ENCODE peak calls at places on chromosome 2, in seven cellular contexts. One of them, this sample, is unnamed.

GRCh38 chr2:237707859-237708398 is 80.5 kb downstream of the LRRFIP1 start:
- DNase-seq in omental fat pad: no peak
- DNase-seq in smooth muscle cell of the brain vasculature: no peak
- DNase-seq in AG09309: no peak
- DNase-seq in NCI-H1092 treated with DMSO at 0.1 percent for 48 hours: no peak
- DNase-seq in EL: no peak
- DNase-seq in NCI-H82: no peak
- DNase-seq in this sample: no peak

GRCh38 chr2:151297882-151298281 is 8.4 kb upstream of the NMI start:
- DNase-seq in NCI-H82: no peak
- DNase-seq in omental fat pad: no peak
- DNase-seq in EL: no peak
- DNase-seq in AG09309: no peak
- DNase-seq in NCI-H1092 treated with DMSO at 0.1 percent for 48 hours: no peak
- DNase-seq in smooth muscle cell of the brain vasculature: no peak
- DNase-seq in this sample: no peak

GRCh38 chr2:84492571-84492970 is 23.7 kb upstream of the DNAH6 start:
- DNase-seq in NCI-H1092 treated with DMSO at 0.1 percent for 48 hours: no peak
- DNase-seq in smooth muscle cell of the brain vasculature: no peak
- DNase-seq in omental fat pad: no peak
- DNase-seq in AG09309: no peak
- DNase-seq in EL: peak
- DNase-seq in NCI-H82: no peak
- DNase-seq in this sample: no peak

GRCh38 chr2:132757002-132757598 is 87.1 kb upstream of the LYPD1 start:
- DNase-seq in EL: no peak
- DNase-seq in omental fat pad: no peak
- DNase-seq in AG09309: no peak
- DNase-seq in smooth muscle cell of the brain vasculature: no peak
- DNase-seq in NCI-H82: no peak
- DNase-seq in NCI-H1092 treated with DMSO at 0.1 percent for 48 hours: no peak
- DNase-seq in this sample: no peak

GRCh38 chr2:203808041-203808750 is 59.4 kb upstream of the CTLA4 start:
- DNase-seq in EL: peak
- DNase-seq in smooth muscle cell of the brain vasculature: peak
- DNase-seq in NCI-H82: no peak
- DNase-seq in NCI-H1092 treated with DMSO at 0.1 percent for 48 hours: no peak
- DNase-seq in AG09309: peak
- DNase-seq in omental fat pad: no peak
- DNase-seq in this sample: no peak

GRCh38 chr2:101949304-101949703 is 42.5 kb upstream of the IL1R2 start:
- DNase-seq in NCI-H1092 treated with DMSO at 0.1 percent for 48 hours: no peak
- DNase-seq in NCI-H82: no peak
- DNase-seq in smooth muscle cell of the brain vasculature: no peak
- DNase-seq in EL: peak
- DNase-seq in omental fat pad: no peak
- DNase-seq in AG09309: no peak
- DNase-seq in this sample: no peak

GRCh38 chr2:40105593-40105992 is 326.5 kb upstream of the THUMPD2 start:
- DNase-seq in EL: no peak
- DNase-seq in smooth muscle cell of the brain vasculature: no peak
- DNase-seq in NCI-H82: peak
- DNase-seq in AG09309: no peak
- DNase-seq in omental fat pad: no peak
- DNase-seq in NCI-H1092 treated with DMSO at 0.1 percent for 48 hours: no peak
- DNase-seq in this sample: no peak

GRCh38 chr2:130824492-130825061 is 12.1 kb upstream of the ARHGEF4 start:
- DNase-seq in EL: peak
- DNase-seq in smooth muscle cell of the brain vasculature: peak
- DNase-seq in NCI-H82: no peak
- DNase-seq in NCI-H1092 treated with DMSO at 0.1 percent for 48 hours: peak
- DNase-seq in omental fat pad: no peak
- DNase-seq in AG09309: peak
- DNase-seq in this sample: no peak

GRCh38 chr2:239444626-239445625 is 44.1 kb upstream of the HDAC4 start:
- DNase-seq in AG09309: peak
- DNase-seq in EL: no peak
- DNase-seq in smooth muscle cell of the brain vasculature: no peak
- DNase-seq in NCI-H1092 treated with DMSO at 0.1 percent for 48 hours: no peak
- DNase-seq in NCI-H82: no peak
- DNase-seq in omental fat pad: no peak
- DNase-seq in this sample: no peak

GRCh38 chr2:128714285-128714684 is 395.6 kb upstream of the HS6ST1 start:
- DNase-seq in NCI-H82: no peak
- DNase-seq in smooth muscle cell of the brain vasculature: no peak
- DNase-seq in NCI-H1092 treated with DMSO at 0.1 percent for 48 hours: no peak
- DNase-seq in EL: no peak
- DNase-seq in AG09309: no peak
- DNase-seq in omental fat pad: no peak
- DNase-seq in this sample: no peak

GRCh38 chr2:61363580-61363979 is 107.3 kb downstream of the USP34 start:
- DNase-seq in omental fat pad: no peak
- DNase-seq in NCI-H1092 treated with DMSO at 0.1 percent for 48 hours: no peak
- DNase-seq in NCI-H82: no peak
- DNase-seq in smooth muscle cell of the brain vasculature: no peak
- DNase-seq in AG09309: no peak
- DNase-seq in EL: no peak
- DNase-seq in this sample: no peak

GRCh38 chr2:221405521-221405920 is 166.6 kb downstream of the EPHA4 start:
- DNase-seq in omental fat pad: no peak
- DNase-seq in NCI-H1092 treated with DMSO at 0.1 percent for 48 hours: no peak
- DNase-seq in NCI-H82: no peak
- DNase-seq in EL: no peak
- DNase-seq in smooth muscle cell of the brain vasculature: no peak
- DNase-seq in AG09309: no peak
- DNase-seq in this sample: no peak

GRCh38 chr2:71710367-71710766 is 257.0 kb downstream of the DYSF start:
- DNase-seq in omental fat pad: no peak
- DNase-seq in AG09309: no peak
- DNase-seq in smooth muscle cell of the brain vasculature: no peak
- DNase-seq in NCI-H82: no peak
- DNase-seq in NCI-H1092 treated with DMSO at 0.1 percent for 48 hours: no peak
- DNase-seq in EL: no peak
- DNase-seq in this sample: no peak

GRCh38 chr2:11624893-11625292 is 45.1 kb downstream of the NTSR2 start:
- DNase-seq in smooth muscle cell of the brain vasculature: no peak
- DNase-seq in NCI-H82: no peak
- DNase-seq in AG09309: no peak
- DNase-seq in EL: no peak
- DNase-seq in omental fat pad: no peak
- DNase-seq in NCI-H1092 treated with DMSO at 0.1 percent for 48 hours: no peak
- DNase-seq in this sample: no peak

GRCh38 chr2:127084611-127085031 is 22.3 kb downstream of the BIN1 start:
- DNase-seq in EL: no peak
- DNase-seq in smooth muscle cell of the brain vasculature: no peak
- DNase-seq in NCI-H82: no peak
- DNase-seq in omental fat pad: no peak
- DNase-seq in NCI-H1092 treated with DMSO at 0.1 percent for 48 hours: no peak
- DNase-seq in AG09309: no peak
- DNase-seq in this sample: no peak

GRCh38 chr2:159903404-159904126 is 105.6 kb upstream of the CD302 start:
- DNase-seq in NCI-H82: no peak
- DNase-seq in EL: peak
- DNase-seq in omental fat pad: no peak
- DNase-seq in AG09309: no peak
- DNase-seq in NCI-H1092 treated with DMSO at 0.1 percent for 48 hours: no peak
- DNase-seq in smooth muscle cell of the brain vasculature: no peak
- DNase-seq in this sample: no peak

GRCh38 chr2:35035883-35036282 is 1319.7 kb upstream of the CRIM1 start:
- DNase-seq in smooth muscle cell of the brain vasculature: no peak
- DNase-seq in EL: no peak
- DNase-seq in NCI-H1092 treated with DMSO at 0.1 percent for 48 hours: no peak
- DNase-seq in NCI-H82: peak
- DNase-seq in omental fat pad: no peak
- DNase-seq in AG09309: no peak
- DNase-seq in this sample: no peak

GRCh38 chr2:70123051-70123828 is 36.0 kb downstream of the PCBP1 start:
- DNase-seq in NCI-H1092 treated with DMSO at 0.1 percent for 48 hours: no peak
- DNase-seq in omental fat pad: peak
- DNase-seq in NCI-H82: peak
- DNase-seq in smooth muscle cell of the brain vasculature: no peak
- DNase-seq in AG09309: no peak
- DNase-seq in EL: peak
- DNase-seq in this sample: no peak

GRCh38 chr2:205139822-205140612 is 542.3 kb upstream of the NRP2 start:
- DNase-seq in NCI-H82: no peak
- DNase-seq in AG09309: no peak
- DNase-seq in EL: no peak
- DNase-seq in NCI-H1092 treated with DMSO at 0.1 percent for 48 hours: peak
- DNase-seq in smooth muscle cell of the brain vasculature: no peak
- DNase-seq in omental fat pad: no peak
- DNase-seq in this sample: no peak

GRCh38 chr2:67650292-67651133 is 253.4 kb downstream of the ETAA1 start:
- DNase-seq in NCI-H82: peak
- DNase-seq in AG09309: peak
- DNase-seq in NCI-H1092 treated with DMSO at 0.1 percent for 48 hours: no peak
- DNase-seq in smooth muscle cell of the brain vasculature: peak
- DNase-seq in omental fat pad: peak
- DNase-seq in EL: peak
- DNase-seq in this sample: peak

GRCh38 chr2:39150102-39150562 is 29.3 kb upstream of the SOS1 start:
- DNase-seq in smooth muscle cell of the brain vasculature: no peak
- DNase-seq in AG09309: no peak
- DNase-seq in NCI-H1092 treated with DMSO at 0.1 percent for 48 hours: no peak
- DNase-seq in NCI-H82: no peak
- DNase-seq in EL: no peak
- DNase-seq in omental fat pad: no peak
- DNase-seq in this sample: no peak

GRCh38 chr2:221372156-221372870 is 199.8 kb downstream of the EPHA4 start:
- DNase-seq in omental fat pad: no peak
- DNase-seq in NCI-H82: peak
- DNase-seq in AG09309: no peak
- DNase-seq in NCI-H1092 treated with DMSO at 0.1 percent for 48 hours: no peak
- DNase-seq in EL: no peak
- DNase-seq in smooth muscle cell of the brain vasculature: no peak
- DNase-seq in this sample: no peak

GRCh38 chr2:43324589-43325447 is 98.4 kb upstream of the ZFP36L2 start:
- DNase-seq in smooth muscle cell of the brain vasculature: no peak
- DNase-seq in omental fat pad: no peak
- DNase-seq in NCI-H1092 treated with DMSO at 0.1 percent for 48 hours: no peak
- DNase-seq in AG09309: no peak
- DNase-seq in NCI-H82: no peak
- DNase-seq in EL: no peak
- DNase-seq in this sample: no peak

GRCh38 chr2:188576657-188577056 is 285.0 kb downstream of the GULP1 start:
- DNase-seq in NCI-H1092 treated with DMSO at 0.1 percent for 48 hours: no peak
- DNase-seq in omental fat pad: no peak
- DNase-seq in smooth muscle cell of the brain vasculature: no peak
- DNase-seq in NCI-H82: no peak
- DNase-seq in AG09309: peak
- DNase-seq in EL: no peak
- DNase-seq in this sample: no peak

GRCh38 chr2:43269074-43269572 is 42.7 kb upstream of the ZFP36L2 start:
- DNase-seq in NCI-H82: peak
- DNase-seq in NCI-H1092 treated with DMSO at 0.1 percent for 48 hours: peak
- DNase-seq in EL: peak
- DNase-seq in AG09309: peak
- DNase-seq in smooth muscle cell of the brain vasculature: peak
- DNase-seq in omental fat pad: peak
- DNase-seq in this sample: no peak

GRCh38 chr2:132583666-132584360 is 86.2 kb downstream of the LYPD1 start:
- DNase-seq in AG09309: no peak
- DNase-seq in omental fat pad: no peak
- DNase-seq in EL: no peak
- DNase-seq in smooth muscle cell of the brain vasculature: no peak
- DNase-seq in NCI-H1092 treated with DMSO at 0.1 percent for 48 hours: no peak
- DNase-seq in NCI-H82: peak
- DNase-seq in this sample: no peak

GRCh38 chr2:79860233-79861058 is 347.6 kb downstream of the CTNNA2 start:
- DNase-seq in AG09309: no peak
- DNase-seq in omental fat pad: no peak
- DNase-seq in EL: peak
- DNase-seq in NCI-H1092 treated with DMSO at 0.1 percent for 48 hours: no peak
- DNase-seq in NCI-H82: peak
- DNase-seq in smooth muscle cell of the brain vasculature: no peak
- DNase-seq in this sample: peak

GRCh38 chr2:120253021-120253882 is 600 bp downstream of the RALB start:
- DNase-seq in NCI-H82: peak
- DNase-seq in smooth muscle cell of the brain vasculature: no peak
- DNase-seq in EL: peak
- DNase-seq in NCI-H1092 treated with DMSO at 0.1 percent for 48 hours: no peak
- DNase-seq in omental fat pad: no peak
- DNase-seq in AG09309: no peak
- DNase-seq in this sample: peak

GRCh38 chr2:217931846-217932560 is 70.8 kb downstream of the TNS1 start:
- DNase-seq in NCI-H1092 treated with DMSO at 0.1 percent for 48 hours: no peak
- DNase-seq in AG09309: no peak
- DNase-seq in NCI-H82: no peak
- DNase-seq in EL: no peak
- DNase-seq in omental fat pad: no peak
- DNase-seq in smooth muscle cell of the brain vasculature: no peak
- DNase-seq in this sample: no peak

GRCh38 chr2:3127279-3127690 is 250.3 kb downstream of the EIPR1 start:
- DNase-seq in EL: peak
- DNase-seq in NCI-H1092 treated with DMSO at 0.1 percent for 48 hours: no peak
- DNase-seq in omental fat pad: no peak
- DNase-seq in NCI-H82: peak
- DNase-seq in AG09309: no peak
- DNase-seq in smooth muscle cell of the brain vasculature: no peak
- DNase-seq in this sample: no peak

GRCh38 chr2:71005271-71006202 is 10.9 kb upstream of the TEX261 start:
- DNase-seq in NCI-H1092 treated with DMSO at 0.1 percent for 48 hours: no peak
- DNase-seq in smooth muscle cell of the brain vasculature: no peak
- DNase-seq in NCI-H82: no peak
- DNase-seq in AG09309: no peak
- DNase-seq in omental fat pad: no peak
- DNase-seq in EL: no peak
- DNase-seq in this sample: no peak

GRCh38 chr2:202149155-202149762 is 76.2 kb downstream of the KIAA2012 start:
- DNase-seq in EL: no peak
- DNase-seq in smooth muscle cell of the brain vasculature: no peak
- DNase-seq in omental fat pad: no peak
- DNase-seq in NCI-H82: peak
- DNase-seq in NCI-H1092 treated with DMSO at 0.1 percent for 48 hours: no peak
- DNase-seq in AG09309: no peak
- DNase-seq in this sample: no peak

GRCh38 chr2:85545780-85546240 is 6.8 kb downstream of the MAT2A start:
- DNase-seq in EL: peak
- DNase-seq in NCI-H82: peak
- DNase-seq in NCI-H1092 treated with DMSO at 0.1 percent for 48 hours: no peak
- DNase-seq in omental fat pad: no peak
- DNase-seq in AG09309: no peak
- DNase-seq in smooth muscle cell of the brain vasculature: no peak
- DNase-seq in this sample: no peak

GRCh38 chr2:29446852-29447251 is 331.6 kb downstream of the CLIP4 start:
- DNase-seq in omental fat pad: no peak
- DNase-seq in NCI-H82: no peak
- DNase-seq in AG09309: no peak
- DNase-seq in NCI-H1092 treated with DMSO at 0.1 percent for 48 hours: no peak
- DNase-seq in EL: no peak
- DNase-seq in smooth muscle cell of the brain vasculature: no peak
- DNase-seq in this sample: no peak

GRCh38 chr2:149595069-149595963 is 7.7 kb upstream of the MMADHC start:
- DNase-seq in smooth muscle cell of the brain vasculature: no peak
- DNase-seq in omental fat pad: no peak
- DNase-seq in EL: peak
- DNase-seq in NCI-H1092 treated with DMSO at 0.1 percent for 48 hours: no peak
- DNase-seq in AG09309: no peak
- DNase-seq in NCI-H82: no peak
- DNase-seq in this sample: no peak

GRCh38 chr2:36734304-36734703 is 37.8 kb downstream of the VIT start:
- DNase-seq in omental fat pad: no peak
- DNase-seq in smooth muscle cell of the brain vasculature: no peak
- DNase-seq in AG09309: no peak
- DNase-seq in NCI-H1092 treated with DMSO at 0.1 percent for 48 hours: no peak
- DNase-seq in NCI-H82: no peak
- DNase-seq in EL: peak
- DNase-seq in this sample: no peak

GRCh38 chr2:112588611-112589045 is 4.2 kb downstream of the CHCHD5 start:
- DNase-seq in omental fat pad: no peak
- DNase-seq in NCI-H82: peak
- DNase-seq in AG09309: no peak
- DNase-seq in EL: no peak
- DNase-seq in smooth muscle cell of the brain vasculature: peak
- DNase-seq in NCI-H1092 treated with DMSO at 0.1 percent for 48 hours: peak
- DNase-seq in this sample: no peak

This sample was measured in HuH-7.5.